ENCODE peak calls at places on chromosomes 4 and X, in five cellular contexts. W is foreskin fibroblast, O is GM23338, M is Calu3, E is GM12865. I is an unnamed sample.

GRCh38 chrX:53452812-53453211 is 18.6 kb upstream of the HSD17B10 start:
- DNase-seq in W (no peak), O (no peak), M (no peak), E (no peak), I (no peak)

GRCh38 chr4:117284736-117285135 is 199.4 kb upstream of the TRAM1L1 start:
- DNase-seq in W (no peak), O (no peak), M (no peak), E (no peak), I (no peak)

GRCh38 chr4:127997534-127998388 is 32.6 kb downstream of the ABHD18 start:
- DNase-seq in W (no peak), O (peak; percentile 61), M (no peak), E (peak; percentile 80), I (no peak)

GRCh38 chr4:10032625-10033024 is 11.3 kb upstream of the SLC2A9 start:
- DNase-seq in W (peak; percentile 22), O (no peak), M (peak; percentile 52), E (peak; percentile 35), I (no peak)

GRCh38 chrX:112630187-112630586 is 49.6 kb downstream of the LHFPL1 start:
- DNase-seq in W (no peak), O (no peak), M (no peak), E (no peak), I (no peak)

GRCh38 chr4:57265831-57266582 is 155.8 kb upstream of the IGFBP7 start:
- DNase-seq in W (no peak), O (peak; percentile 79), M (no peak), E (no peak), I (no peak)

GRCh38 chrX:127129510-127129909 is 310.0 kb downstream of the PRR32 start:
- DNase-seq in W (no peak), O (no peak), M (no peak), E (no peak), I (no peak)

GRCh38 chr4:47468686-47469365 is 5.3 kb upstream of the COMMD8 start:
- DNase-seq in W (no peak), O (no peak), M (no peak), E (no peak), I (no peak)

GRCh38 chr4:34720563-34720962 is 1523.8 kb downstream of the ARAP2 start:
- DNase-seq in W (peak; percentile 36), O (peak; percentile 67), M (no peak), E (peak; percentile 17), I (no peak)

GRCh38 chrX:30183554-30183953 is 31.8 kb upstream of the MAGEB2 start:
- DNase-seq in W (no peak), O (no peak), M (no peak), E (no peak), I (no peak)

GRCh38 chr4:185542626-185543336 is 7.5 kb upstream of the PDLIM3 start:
- DNase-seq in W (no peak), O (no peak), M (no peak), E (no peak), I (no peak)

GRCh38 chr4:86891785-86892638 is at the start of gene C4orf36:
- DNase-seq in W (peak; percentile 39), O (peak; percentile 90), M (peak; percentile 79), E (peak; percentile 77), I (peak; percentile 90)

GRCh38 chr4:98838977-98839618 is 89.8 kb downstream of the EIF4E start:
- DNase-seq in W (no peak), O (no peak), M (peak; percentile 2), E (no peak), I (no peak)

GRCh38 chr4:59553739-59554126 is 1646.4 kb upstream of the ADGRL3 start:
- DNase-seq in W (peak; percentile 42), O (no peak), M (no peak), E (peak; percentile 41), I (no peak)

GRCh38 chr4:53313510-53313909 is 52.4 kb downstream of the SCFD2 start:
- DNase-seq in W (no peak), O (peak; percentile 74), M (no peak), E (no peak), I (no peak)

GRCh38 chrX:12874599-12874998 is 7.7 kb downstream of the TLR7 start:
- DNase-seq in W (no peak), O (no peak), M (no peak), E (no peak), I (no peak)

GRCh38 chr4:187993827-187994226 is 1.7 kb upstream of the ZFP42 start:
- DNase-seq in W (no peak), O (peak; percentile 87), M (no peak), E (no peak), I (no peak)

DNA sequence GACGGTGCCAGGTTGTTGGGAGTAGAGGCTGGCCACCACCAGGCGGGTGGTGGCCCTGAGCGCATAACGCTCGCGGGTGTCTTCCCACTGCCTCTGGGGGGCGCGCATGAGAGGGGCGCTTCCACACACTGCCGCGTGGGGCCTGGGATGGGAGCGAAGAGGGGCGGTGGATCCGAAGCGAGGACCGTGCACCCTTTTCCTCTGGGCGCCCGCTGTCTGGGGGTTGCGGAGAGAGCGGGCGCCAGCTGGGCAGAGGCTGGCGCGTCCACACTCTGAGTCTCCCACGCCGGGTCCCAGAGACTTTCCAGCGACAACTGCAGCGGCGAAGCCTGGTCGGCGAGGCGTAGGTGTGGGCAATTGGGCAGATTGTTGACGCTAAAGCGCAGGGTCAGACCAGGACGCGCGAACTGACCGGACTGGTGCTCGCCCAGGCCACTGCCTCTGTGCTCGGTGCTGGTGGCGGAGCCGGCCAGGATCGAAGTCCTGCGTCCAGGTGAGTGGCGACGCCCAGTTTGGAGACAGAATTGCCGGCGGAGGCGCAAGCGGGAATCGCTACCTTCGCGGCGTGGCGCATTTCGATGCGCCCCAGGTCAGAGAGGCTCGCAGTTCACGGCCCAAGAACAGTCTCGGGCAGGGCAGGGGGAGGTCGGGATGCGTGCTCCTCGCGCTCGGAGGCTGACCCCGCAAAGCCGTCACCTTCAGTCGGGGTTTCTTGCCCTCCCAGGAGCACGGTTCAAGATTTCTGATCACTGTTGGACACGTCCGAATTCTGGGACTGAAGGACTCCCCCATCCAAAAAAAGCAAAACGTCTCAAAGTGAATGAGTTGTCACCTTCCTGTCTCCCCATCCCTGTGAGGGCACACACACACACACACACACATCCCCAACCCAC is 2.6 kb upstream of the HMX1 start:
- DNase-seq in W (no peak), O (no peak), M (no peak), E (no peak), I (no peak)
- TF ChIP-seq CTCF in W (no peak), O (peak; percentile 39), M (no peak), E (no peak), I (peak; percentile 13)

GRCh38 chr4:169485791-169486742 is 126.3 kb downstream of the NEK1 start:
- DNase-seq in W (peak; percentile 47), O (peak; percentile 66), M (peak; percentile 50), E (peak; percentile 77), I (no peak)
- TF ChIP-seq CTCF in W (peak; percentile 37), O (peak; percentile 81), M (no peak), E (peak; percentile 49), I (peak; percentile 77)

DNA sequence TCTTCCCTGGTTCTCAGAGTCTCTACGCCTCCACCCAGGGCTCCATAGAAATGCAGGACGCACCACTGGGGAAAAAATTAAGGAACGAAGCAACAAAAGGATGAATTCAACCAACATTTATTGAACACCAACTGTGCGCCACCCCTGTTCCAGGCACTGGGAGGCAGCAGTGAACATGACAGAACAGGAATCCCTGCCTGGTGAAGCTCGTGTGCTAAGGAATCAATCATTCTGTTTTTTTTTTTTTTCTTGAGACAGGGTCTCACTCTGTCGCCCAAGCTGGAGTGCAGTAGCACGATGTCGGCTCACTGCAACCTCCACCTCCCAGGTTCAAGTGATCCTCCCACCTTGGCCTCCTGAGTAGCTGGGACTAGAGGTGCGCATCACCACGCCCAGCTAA is 1.9 kb upstream of the FTSJ1 start:
- DNase-seq in W (no peak), O (peak; percentile 44), M (peak; percentile 47), E (peak; percentile 40), I (no peak)
- TF ChIP-seq CTCF in W (peak; percentile 11), O (peak; percentile 43), M (peak; percentile 13), E (peak; percentile 14), I (peak; percentile 42)

GRCh38 chrX:51459125-51459524 is 37.3 kb downstream of the NUDT11 start:
- DNase-seq in W (peak; percentile 4), O (peak; percentile 59), M (peak; percentile 24), E (peak; percentile 39), I (no peak)
- TF ChIP-seq CTCF in W (peak; percentile 34), O (peak; percentile 59), M (peak; percentile 36), E (peak; percentile 23), I (peak; percentile 63)

GRCh38 chrX:153549807-153550206 is 32.4 kb downstream of the ATP2B3 start:
- DNase-seq in W (no peak), O (peak; percentile 29), M (no peak), E (no peak), I (no peak)
- TF ChIP-seq CTCF in W (no peak), O (peak; percentile 51), M (peak; percentile 33), E (no peak), I (no peak)

DNA sequence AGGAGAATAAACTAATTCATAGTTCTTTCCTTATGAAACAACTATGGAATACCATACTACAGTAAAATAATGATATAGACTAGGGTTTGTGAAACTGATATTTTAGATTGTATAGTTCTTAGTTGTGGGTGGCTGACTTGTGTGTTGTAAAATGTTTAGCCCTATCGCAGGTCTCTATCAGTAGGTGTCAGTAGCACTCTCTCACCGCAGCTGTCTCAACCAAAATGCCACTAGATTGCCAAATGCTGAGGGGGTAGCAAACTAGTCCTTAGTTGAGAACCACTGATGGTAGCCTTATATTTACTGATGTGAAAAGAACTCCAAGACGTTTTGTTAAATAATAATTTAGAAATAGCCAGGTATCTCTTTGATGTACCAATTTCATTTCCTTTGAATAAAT is 48.1 kb downstream of the RHOXF2B start:
- DNase-seq in W (no peak), O (peak; percentile 17), M (no peak), E (no peak), I (no peak)
- TF ChIP-seq CTCF in W (no peak), O (peak; percentile 61), M (no peak), E (no peak), I (no peak)

DNA sequence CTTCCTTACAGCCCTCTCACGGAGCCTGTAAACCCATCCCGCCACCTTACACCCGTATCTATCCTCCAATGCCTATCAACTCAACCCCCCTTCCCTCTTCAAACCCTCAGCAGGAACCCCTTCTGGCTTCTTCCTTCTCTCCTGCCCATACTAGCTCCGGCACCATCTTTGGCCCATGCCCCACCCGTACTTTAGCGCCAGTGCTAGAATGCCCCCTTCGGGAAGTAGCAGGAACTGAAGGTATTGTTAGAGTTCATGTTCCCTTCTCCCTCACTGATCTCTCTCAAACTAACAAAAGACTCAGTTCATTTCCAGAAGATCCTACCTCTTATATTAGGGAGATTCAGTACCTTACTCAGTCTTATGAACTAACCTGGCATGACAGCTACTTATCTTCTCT is 2.7 kb upstream of the UGT2B15 start:
- DNase-seq in W (no peak), O (peak; percentile 28), M (no peak), E (no peak), I (no peak)
- TF ChIP-seq CTCF in W (no peak), O (peak; percentile 70), M (no peak), E (no peak), I (no peak)

GRCh38 chrX:128518508-128518907 is 466.3 kb upstream of the ACTRT1 start:
- DNase-seq in W (no peak), O (peak; percentile 51), M (no peak), E (peak; percentile 0), I (no peak)
- TF ChIP-seq CTCF in W (no peak), O (peak; percentile 73), M (no peak), E (peak; percentile 19), I (peak; percentile 69)

DNA sequence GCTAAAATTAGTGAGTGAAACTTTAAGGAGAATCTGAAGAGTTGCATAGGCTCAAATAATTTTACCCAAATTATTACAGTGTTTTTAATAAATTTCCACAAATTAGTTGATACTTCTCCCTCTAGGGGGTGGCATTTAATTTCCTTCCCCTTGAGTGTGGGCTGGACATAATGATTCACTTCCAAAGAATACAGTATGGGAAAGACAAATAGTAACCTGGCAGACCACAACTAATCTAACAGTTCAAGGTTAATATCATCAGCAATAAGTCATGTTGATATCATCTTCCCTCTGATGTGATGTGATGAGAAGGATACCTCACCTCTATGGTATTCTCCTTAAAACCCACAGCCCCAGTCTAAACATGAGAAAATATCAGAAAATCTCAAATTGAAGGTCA is 15.5 kb downstream of the PFKFB1 start:
- DNase-seq in W (no peak), O (no peak), M (no peak), E (no peak), I (no peak)
- TF ChIP-seq CTCF in W (no peak), O (no peak), M (no peak), E (no peak), I (no peak)